ENCODE peak calls at places on chromosomes 13 and 19, in six cellular contexts. Y, O, N, F, G and W are unnamed samples. For H3K9me3, the result is how much of the 10 kb centered on the place peaks cover.

GRCh38 chr13:22455036-22455435 is 725.7 kb upstream of the SGCG start:
- DNase-seq in Y (no peak), O (no peak), N (no peak), F (no peak), G (no peak), W (no peak)

GRCh38 chr13:103236213-103236612 is 170.0 kb upstream of the SLC10A2 start:
- DNase-seq in Y (no peak), O (no peak), N (no peak), F (no peak), G (no peak), W (no peak)

GRCh38 chr13:43785681-43786471 is 896 bp downstream of the ENOX1 start:
- DNase-seq in Y (peak), O (peak), N (peak), F (peak), G (no peak), W (peak)

GRCh38 chr19:17080441-17080803 is 4.8 kb downstream of the MYO9B start:
- DNase-seq in Y (no peak), O (no peak), N (no peak), F (no peak), G (no peak), W (no peak)

GRCh38 chr19:55552620-55553019 is 7.3 kb upstream of the SBK3 start:
- DNase-seq in Y (no peak), O (peak), N (peak), F (no peak), G (no peak), W (no peak)

GRCh38 chr19:39427707-39428106 is 8.0 kb downstream of the RPS16 start:
- DNase-seq in Y (no peak), O (no peak), N (no peak), F (no peak), G (no peak), W (no peak)

GRCh38 chr13:23992722-23993438 is 95.6 kb upstream of the C1QTNF9B start:
- DNase-seq in Y (no peak), O (no peak), N (no peak), F (no peak), G (no peak), W (no peak)

GRCh38 chr19:35822579-35822978 is 9.9 kb upstream of the PRODH2 start:
- DNase-seq in Y (no peak), O (no peak), N (no peak), F (no peak), G (no peak), W (no peak)

GRCh38 chr13:85508683-85509329 is 290.4 kb downstream of the SLITRK6 start:
- DNase-seq in Y (peak), O (peak), N (no peak), F (no peak), G (no peak), W (no peak)

GRCh38 chr19:11495481-11495880 is 10.2 kb downstream of the ZNF653 start:
- DNase-seq in Y (no peak), O (no peak), N (no peak), F (peak), G (no peak), W (no peak)

GRCh38 chr19:18466354-18466753 is 28.4 kb upstream of the ISYNA1 start:
- DNase-seq in Y (no peak), O (no peak), N (no peak), F (no peak), G (no peak), W (no peak)

GRCh38 chr13:85562282-85562681 is 236.9 kb downstream of the SLITRK6 start:
- DNase-seq in Y (no peak), O (no peak), N (no peak), F (no peak), G (no peak), W (no peak)

GRCh38 chr13:40191186-40191980 is 475.1 kb downstream of the FOXO1 start:
- DNase-seq in Y (no peak), O (peak), N (no peak), F (no peak), G (no peak), W (no peak)

GRCh38 chr13:60112771-60113170 is 51.0 kb downstream of the DIAPH3 start:
- DNase-seq in Y (no peak), O (peak), N (peak), F (no peak), G (no peak), W (no peak)

GRCh38 chr13:21079761-21080730 is 18.7 kb upstream of the LATS2 start:
- DNase-seq in Y (no peak), O (peak), N (peak), F (no peak), G (no peak), W (no peak)

DNA sequence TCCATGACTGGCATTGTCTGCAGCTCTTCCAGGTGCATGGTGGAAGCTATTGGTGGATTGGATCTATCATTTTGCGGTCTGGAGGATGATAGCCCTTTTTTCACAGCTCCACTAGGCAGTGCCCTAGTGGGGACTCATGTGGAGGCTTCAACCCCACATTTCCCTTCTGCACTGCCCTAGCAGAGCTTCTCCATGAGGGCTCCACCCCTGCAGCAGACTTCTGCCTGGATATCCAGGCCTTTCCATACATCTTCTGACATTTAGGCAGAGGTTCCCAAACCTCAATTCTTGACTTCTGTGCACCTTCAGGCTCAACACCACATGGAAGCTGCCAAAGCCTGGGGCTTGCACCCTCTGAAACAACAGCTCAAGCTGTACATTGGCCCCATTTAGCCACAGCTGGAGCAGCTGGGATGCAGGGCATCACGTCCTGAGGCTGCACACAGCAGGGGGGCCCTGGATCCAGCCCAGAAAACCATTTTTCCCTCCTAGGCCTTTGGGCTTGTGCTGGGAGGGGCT is 800.2 kb upstream of the MIR17HG start:
- DNase-seq in Y (no peak), O (no peak), N (no peak), F (no peak), G (no peak), W (no peak)
- H3K9me3 ChIP-seq in Y (under half), O (under half), N (under half), F (under half), G (under half), W (under half)

DNA sequence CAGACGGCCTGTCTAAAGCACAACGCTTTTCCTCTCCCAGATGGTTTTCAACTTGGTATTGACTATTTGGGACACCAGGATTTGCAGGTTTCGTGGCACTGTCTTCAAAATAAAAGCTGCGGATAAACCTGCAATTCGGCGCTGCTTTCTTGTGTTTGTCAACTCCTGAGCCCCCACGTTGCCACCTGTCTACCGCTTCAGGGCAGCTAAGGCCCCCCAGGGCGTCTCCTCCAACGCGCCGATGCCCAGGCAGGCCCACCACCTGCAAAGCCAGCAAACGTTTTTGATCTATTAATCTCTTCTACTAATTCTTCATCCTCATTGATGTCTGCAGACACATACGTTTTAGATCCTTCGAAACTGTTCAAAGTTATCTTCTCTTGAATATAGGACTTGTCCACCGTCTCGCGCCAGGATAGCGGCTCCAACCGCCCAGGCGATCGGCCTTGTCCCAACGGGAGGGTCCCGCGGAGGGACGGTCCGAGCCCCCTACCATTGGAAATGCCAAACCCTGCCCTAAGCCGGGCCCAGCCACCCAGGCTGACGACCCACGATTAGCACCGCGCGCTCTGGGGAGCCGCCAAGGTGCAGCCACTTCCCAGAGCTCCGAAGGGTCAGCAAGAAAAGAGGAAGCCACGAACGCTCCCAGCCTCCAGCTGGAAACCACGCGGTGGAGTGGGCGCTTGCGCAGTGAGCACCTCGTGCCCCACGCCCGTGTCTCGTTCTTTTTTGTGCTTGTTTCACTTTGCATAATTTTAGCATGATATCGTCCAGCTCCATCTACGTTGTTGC is 23.4 kb upstream of the VN1R4 start:
- DNase-seq in Y (no peak), O (no peak), N (no peak), F (no peak), G (no peak), W (no peak)
- H3K9me3 ChIP-seq in Y (under half), O (under half), N (under half), F (under half), G (under half), W (under half)

GRCh38 chr13:72662548-72662947 is 64.9 kb downstream of the MZT1 start:
- DNase-seq in Y (no peak), O (no peak), N (no peak), F (no peak), G (no peak), W (no peak)

GRCh38 chr13:72652681-72653080 is 74.7 kb downstream of the MZT1 start:
- DNase-seq in Y (no peak), O (peak), N (no peak), F (no peak), G (no peak), W (no peak)

GRCh38 chr13:72656357-72656756 is 71.1 kb downstream of the MZT1 start:
- DNase-seq in Y (no peak), O (no peak), N (no peak), F (no peak), G (no peak), W (no peak)

DNA sequence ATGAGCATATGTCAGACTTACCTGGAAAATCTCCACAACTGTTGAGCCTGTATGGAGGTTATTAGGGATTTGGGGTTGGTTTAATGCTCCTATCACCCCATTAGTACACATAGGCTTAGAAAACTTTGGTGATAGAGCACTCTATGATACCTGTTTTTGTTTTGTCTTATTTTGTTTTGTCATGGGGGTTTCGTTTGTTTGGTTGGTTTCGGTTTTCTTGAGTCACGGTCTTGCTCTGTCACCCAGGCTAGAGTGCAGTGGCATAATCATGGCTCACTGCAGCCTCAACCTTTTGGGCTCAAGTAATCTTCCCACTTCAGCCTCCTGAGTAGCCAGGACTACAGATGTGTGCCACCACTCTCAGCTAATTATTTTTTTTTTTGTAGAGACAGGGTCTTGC is 70.0 kb downstream of the MZT1 start:
- DNase-seq in Y (no peak), O (no peak), N (no peak), F (no peak), G (no peak), W (no peak)
- H3K9me3 ChIP-seq in Y (under half), O (under half), N (under half), F (under half), G (under half), W (under half)

GRCh38 chr19:9148687-9149086 is 8.5 kb downstream of the ZNF317 start:
- DNase-seq in Y (no peak), O (no peak), N (no peak), F (no peak), G (no peak), W (no peak)
- H3K9me3 ChIP-seq in Y (under half), O (under half), N (half or more), F (under half), G (under half), W (under half)